ENCODE peak calls at places on chromosomes 1 and 21, in ten cellular contexts. F is choroid plexus epithelial cell, B is foreskin fibroblast, P is MCF 10A, R is astrocyte, Q is A673, L is BJ, C is body of pancreas, D is mesothelial cell of epicardium, Z is endothelial cell. T is an unnamed sample.

GRCh38 chr21:28773036-28773435 is 219.6 kb downstream of the LTN1 start:
- DNase-seq in Z (no peak), P (no peak), F (no peak), D (no peak), Q (no peak), C (no peak), B (no peak), R (no peak), L (no peak), T (peak)

GRCh38 chr1:151553659-151554058 is 13.6 kb downstream of the TUFT1 start:
- DNase-seq in R (peak), Z (no peak), F (peak), D (no peak), C (no peak), Q (no peak), L (no peak), B (peak), P (no peak), T (peak)

GRCh38 chr1:198880818-198881597 is 242.2 kb downstream of the PTPRC start:
- DNase-seq in D (no peak), B (peak), F (peak), C (no peak), P (peak), Z (no peak), R (peak), Q (peak), L (peak), T (peak)

GRCh38 chr1:3677411-3677944 is 25.2 kb downstream of the TP73 start:
- DNase-seq in P (no peak), Q (no peak), Z (no peak), L (no peak), R (no peak), F (no peak), B (no peak), D (no peak), C (no peak), T (no peak)

GRCh38 chr1:61081637-61082335 is 575 bp upstream of the NFIA start:
- DNase-seq in L (no peak), D (peak), F (peak), B (no peak), P (peak), C (peak), R (no peak), Q (peak), Z (peak), T (peak)

GRCh38 chr1:234214911-234215892 is 158.1 kb upstream of the COA6 start:
- DNase-seq in R (no peak), B (no peak), D (no peak), C (peak), P (peak), F (no peak), Q (no peak), Z (no peak), L (no peak), T (no peak)

GRCh38 chr1:34924759-34925555 is 4.5 kb downstream of the DLGAP3 start:
- DNase-seq in D (peak), C (peak), L (no peak), Z (peak), R (peak), F (peak), P (peak), B (peak), Q (peak), T (peak)

GRCh38 chr1:118563969-118564951 is 379.2 kb upstream of the SPAG17 start:
- DNase-seq in D (no peak), B (no peak), F (peak), C (no peak), P (no peak), R (no peak), L (no peak), Z (peak), Q (peak), T (peak)

GRCh38 chr1:241808265-241808664 is 39.7 kb upstream of the EXO1 start:
- DNase-seq in B (peak), D (no peak), Z (no peak), L (no peak), P (no peak), F (peak), C (no peak), R (no peak), Q (no peak), T (no peak)

GRCh38 chr1:81225769-81226602 is 574.7 kb upstream of the ADGRL2 start:
- DNase-seq in L (no peak), P (no peak), Z (no peak), D (no peak), B (no peak), C (no peak), R (no peak), Q (peak), F (no peak), T (no peak)

GRCh38 chr21:38459490-38459889 is 38.8 kb downstream of the ERG start:
- DNase-seq in F (no peak), R (no peak), L (no peak), C (no peak), D (no peak), Z (no peak), Q (no peak), B (no peak), P (no peak), T (no peak)

GRCh38 chr1:21927531-21928237 is 9.4 kb downstream of the HSPG2 start:
- DNase-seq in Z (no peak), B (no peak), L (no peak), D (no peak), C (no peak), P (no peak), F (no peak), Q (no peak), R (no peak), T (peak)

GRCh38 chr1:201021333-201022177 is 2.0 kb downstream of the KIF21B start:
- DNase-seq in L (no peak), C (no peak), R (no peak), D (no peak), P (no peak), Z (no peak), Q (no peak), B (no peak), F (no peak), T (no peak)

GRCh38 chr1:201020040-201020591 is 3.4 kb downstream of the KIF21B start:
- DNase-seq in P (peak), Q (no peak), B (no peak), Z (no peak), R (no peak), F (no peak), L (no peak), C (peak), D (no peak), T (no peak)

GRCh38 chr1:201022178-201022823 is 1.2 kb downstream of the KIF21B start:
- DNase-seq in F (no peak), Q (no peak), Z (no peak), R (no peak), L (no peak), D (no peak), B (no peak), P (no peak), C (no peak), T (no peak)

GRCh38 chr1:201019321-201019977 is 4.1 kb downstream of the KIF21B start:
- DNase-seq in Z (no peak), L (no peak), R (no peak), P (peak), C (peak), B (no peak), D (no peak), Q (peak), F (peak), T (peak)

DNA sequence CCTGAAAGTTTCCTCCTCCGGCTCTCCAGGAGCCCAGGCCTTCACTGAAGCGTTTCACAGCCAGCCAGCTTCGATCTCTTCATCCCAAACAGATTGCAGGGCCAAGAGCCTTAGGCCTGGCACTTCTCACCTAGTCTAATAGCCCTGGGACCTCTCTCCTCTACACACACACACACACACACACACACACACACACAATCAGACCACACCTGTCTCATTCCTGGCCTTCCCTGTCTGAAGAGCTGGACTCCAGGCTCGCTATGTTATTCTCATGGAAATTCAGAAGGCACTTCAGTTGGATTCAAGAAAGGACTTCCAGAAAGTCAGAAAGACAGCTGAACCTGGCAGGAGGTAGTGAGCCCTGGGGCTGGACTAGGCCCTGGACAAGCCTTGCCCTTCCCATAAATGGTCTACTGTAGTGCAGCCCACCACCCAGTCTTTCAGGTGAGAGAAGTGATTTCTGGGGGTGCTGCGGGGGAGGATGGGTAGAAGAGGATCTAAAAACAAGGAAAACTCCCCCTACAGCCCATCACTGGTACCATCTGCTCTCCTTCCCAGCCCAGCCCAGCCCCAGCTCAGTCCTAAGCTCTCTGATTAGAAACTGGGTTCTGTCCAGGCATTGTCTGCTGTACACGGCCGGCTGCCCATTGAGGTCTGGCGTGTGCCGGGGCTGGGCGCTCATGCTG is 2.7 kb downstream of the KIF21B start:
- DNase-seq in Q (peak), B (no peak), C (peak), L (no peak), Z (peak), R (no peak), F (peak), D (no peak), P (peak), T (no peak)
- TF ChIP-seq CTCF in Q (peak), B (no peak), C (no peak), L (peak), Z (peak), R (peak), F (peak), D (peak), P (peak), T (peak)

DNA sequence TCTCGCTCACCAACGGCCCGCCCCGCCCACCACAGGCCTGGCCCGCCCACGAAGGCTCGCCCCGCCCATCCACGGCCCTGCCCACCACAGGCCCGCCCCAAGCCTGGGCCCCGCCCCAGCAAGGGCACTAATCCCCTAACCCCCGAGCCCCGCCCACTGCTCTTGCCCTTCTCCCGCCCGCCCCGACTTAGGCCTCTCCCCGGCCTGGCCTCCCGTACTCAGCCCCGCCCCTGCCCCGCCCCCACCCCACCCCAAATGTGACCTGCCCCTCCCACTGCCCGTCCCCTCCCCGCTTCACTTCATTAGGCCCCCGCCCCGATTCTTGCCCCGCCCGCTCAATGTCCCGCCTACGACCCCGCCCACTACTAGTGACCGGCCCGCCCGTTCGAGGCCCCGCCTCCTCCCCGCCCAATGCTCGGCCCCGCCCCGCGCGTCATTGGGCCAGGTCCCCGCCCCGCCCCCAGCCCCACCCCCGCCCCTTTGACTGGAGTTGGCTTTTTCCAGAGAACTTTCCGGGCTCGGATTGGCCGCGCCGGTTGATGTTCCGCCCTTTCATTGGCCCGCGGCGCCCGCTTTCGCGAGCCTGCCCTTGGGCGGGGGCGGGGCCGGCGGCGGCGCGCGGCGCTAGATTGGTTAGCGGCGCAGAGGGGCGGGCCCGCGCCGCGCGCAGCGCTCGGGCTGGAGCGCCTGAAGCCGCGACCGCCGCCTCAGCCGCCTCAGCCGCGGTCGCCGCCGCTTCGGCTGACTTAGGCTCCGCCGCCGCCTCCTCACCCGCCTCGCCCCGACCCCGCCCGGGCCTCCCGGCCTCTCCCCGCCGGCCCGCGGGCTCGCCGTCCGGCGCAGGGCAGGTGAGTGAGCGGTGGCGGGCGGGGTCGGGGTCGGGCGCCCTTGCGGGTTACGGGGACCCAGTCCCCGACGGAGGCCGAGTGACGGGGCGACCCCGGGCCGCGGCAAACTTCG is at the start of gene PCBP3:
- DNase-seq in P (peak), Q (peak), Z (peak), C (peak), F (peak), L (peak), B (peak), R (peak), D (peak), T (peak)
- TF ChIP-seq CTCF in P (no peak), Q (no peak), Z (no peak), C (no peak), F (no peak), L (no peak), B (no peak), R (no peak), D (no peak), T (no peak)

DNA sequence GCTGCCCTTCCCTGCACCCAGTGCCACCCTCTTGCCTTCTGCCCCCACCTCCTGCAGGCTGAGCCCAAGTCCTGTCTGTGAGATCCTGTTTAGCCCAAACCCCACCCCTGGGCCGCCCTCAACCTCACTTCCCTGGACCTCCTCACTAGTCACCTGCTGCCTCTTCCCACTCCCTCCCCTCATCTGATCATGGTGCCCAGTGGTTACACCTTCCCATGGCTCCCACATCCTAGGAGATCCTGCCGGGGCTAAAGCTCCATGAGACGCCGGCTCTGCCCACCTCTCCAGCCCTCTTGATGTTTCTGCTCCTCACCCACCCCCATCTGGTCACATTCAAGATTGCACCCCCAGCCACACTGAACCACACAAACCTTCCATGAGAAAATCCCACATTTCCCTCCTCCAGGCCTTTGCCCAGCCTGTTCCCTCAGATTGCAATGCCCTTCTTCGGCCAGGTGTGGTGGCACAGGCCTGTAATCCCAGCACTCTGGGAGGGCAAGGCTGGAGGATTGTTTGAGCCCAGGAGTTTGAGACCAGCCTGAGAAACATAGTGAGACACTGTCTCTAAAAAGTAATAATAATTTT is 17.0 kb downstream of the TTC39A start:
- DNase-seq in P (peak), D (no peak), B (no peak), Z (peak), L (no peak), R (no peak), F (peak), C (no peak), Q (peak), T (no peak)
- TF ChIP-seq CTCF in P (no peak), D (no peak), B (no peak), Z (peak), L (no peak), R (peak), F (peak), C (no peak), Q (peak), T (peak)

GRCh38 chr1:156225677-156226014 is 12.8 kb downstream of the PMF1 start:
- DNase-seq in C (no peak), R (no peak), F (no peak), D (no peak), Q (no peak), Z (no peak), L (no peak), B (no peak), P (no peak), T (no peak)
- TF ChIP-seq CTCF in C (no peak), R (no peak), F (no peak), D (peak), Q (no peak), Z (no peak), L (no peak), B (no peak), P (no peak), T (no peak)

GRCh38 chr1:230650300-230650699 is 8.0 kb downstream of the COG2 start:
- DNase-seq in B (no peak), R (no peak), Q (no peak), D (no peak), F (no peak), Z (no peak), P (no peak), L (no peak), C (no peak), T (no peak)

GRCh38 chr1:230651235-230651634 is 9.0 kb downstream of the COG2 start:
- DNase-seq in D (no peak), B (no peak), Q (no peak), Z (no peak), R (no peak), P (no peak), F (no peak), L (no peak), C (no peak), T (no peak)

GRCh38 chr1:230643887-230644286 is 1.6 kb downstream of the COG2 start:
- DNase-seq in F (peak), C (no peak), R (peak), L (no peak), Z (no peak), Q (no peak), P (no peak), D (no peak), B (no peak), T (peak)

GRCh38 chr1:230646710-230647302 is 4.5 kb downstream of the COG2 start:
- DNase-seq in C (no peak), Z (no peak), L (no peak), Q (no peak), D (no peak), B (no peak), F (no peak), P (no peak), R (no peak), T (no peak)

GRCh38 chr1:230648114-230648513 is 5.8 kb downstream of the COG2 start:
- DNase-seq in Q (no peak), P (no peak), Z (no peak), B (no peak), R (no peak), L (no peak), F (no peak), C (no peak), D (no peak), T (no peak)
- TF ChIP-seq CTCF in Q (no peak), P (no peak), Z (no peak), B (no peak), R (no peak), L (no peak), F (no peak), C (no peak), D (no peak), T (no peak)

GRCh38 chr1:90434460-90434859 is 282.6 kb downstream of the BARHL2 start:
- DNase-seq in F (peak), Z (peak), B (no peak), D (no peak), L (no peak), P (peak), Q (peak), C (no peak), R (no peak), T (no peak)
- TF ChIP-seq CTCF in F (peak), Z (no peak), B (no peak), D (no peak), L (no peak), P (no peak), Q (peak), C (no peak), R (no peak), T (no peak)